ENCODE peak calls at places on chromosomes 3 and 15, in five cellular contexts. F is fibroblast of mammary gland; I is HEK293T; S is OCI-LY7; G is activated naive CD4-positive, alpha-beta T cell. H is an unnamed sample.

GRCh38 chr15:75112278-75112847 is 89.0 kb downstream of the PPCDC start:
- DNase-seq in I (no peak), S (no peak), F (no peak), G (no peak), H (peak; percentile 28)

GRCh38 chr3:155093261-155093660 is 13.1 kb downstream of the MME start:
- DNase-seq in G (no peak), I (no peak), S (peak; percentile 79), F (no peak), H (no peak)

GRCh38 chr3:35081902-35082301 is 557.4 kb upstream of the ARPP21 start:
- DNase-seq in S (no peak), I (no peak), G (no peak), F (no peak), H (no peak)

GRCh38 chr15:59501531-59502113 is 63.6 kb downstream of the FAM81A start:
- DNase-seq in G (no peak), I (peak; percentile 56), S (peak; percentile 66), F (peak; percentile 72), H (peak; percentile 82)

GRCh38 chr3:128984596-128984995 is 9.3 kb downstream of the CFAP92 start:
- DNase-seq in S (no peak), I (no peak), G (no peak), F (peak; percentile 51), H (peak; percentile 32)

GRCh38 chr3:47541583-47542108 is 28.1 kb upstream of the ELP6 start:
- DNase-seq in S (no peak), G (no peak), F (no peak), I (no peak), H (peak; percentile 12)

GRCh38 chr3:46001178-46001577 is 5.6 kb upstream of the FYCO1 start:
- DNase-seq in F (no peak), S (no peak), G (no peak), I (no peak), H (no peak)

GRCh38 chr15:41955807-41956525 is 16.4 kb downstream of the EHD4 start:
- DNase-seq in S (no peak), I (no peak), F (no peak), G (no peak), H (no peak)

GRCh38 chr15:73183071-73183470 is 130.8 kb downstream of the NEO1 start:
- DNase-seq in I (no peak), F (no peak), G (no peak), S (no peak), H (no peak)

GRCh38 chr3:143326983-143327382 is 207.4 kb downstream of the CHST2 start:
- DNase-seq in F (no peak), I (no peak), G (no peak), S (no peak), H (no peak)

GRCh38 chr3:128781164-128781563 is 55.2 kb downstream of the RAB7A start:
- DNase-seq in I (no peak), G (no peak), F (no peak), S (no peak), H (no peak)